ENCODE peak calls at places on chromosomes 5 and 9, in eight cellular contexts. L is stomach; O is mammary epithelial cell; J is body of pancreas; I is PC-9; F is dorsolateral prefrontal cortex; V is GM23338; P is CD4-positive, alpha-beta T cell. T is an unnamed sample.
A peak's percentile ranks its signal among the peaks of the same experiment; 100 is the strongest.

GRCh38 chr5:43041669-43042175 is 1.6 kb upstream of the ANXA2R start:
- DNase-seq in L (peak; percentile 58), O (peak; percentile 77), J (peak; percentile 59), I (peak; percentile 74), F (no peak), V (peak; percentile 57), P (peak; percentile 58), T (no peak)

GRCh38 chr5:74903165-74903787 is 37.1 kb upstream of the FAM169A start:
- DNase-seq in L (peak; percentile 71), O (peak; percentile 81), J (peak; percentile 64), I (peak; percentile 67), F (no peak), V (peak; percentile 93), P (no peak), T (no peak)

GRCh38 chr5:134554319-134555222 is 29.1 kb downstream of the JADE2 start:
- DNase-seq in L (peak; percentile 64), O (no peak), J (peak; percentile 40), I (peak; percentile 35), F (no peak), V (peak; percentile 33), P (peak; percentile 20), T (no peak)

GRCh38 chr9:106717686-106718085 is 145.3 kb upstream of the ZNF462 start:
- DNase-seq in L (no peak), O (peak; percentile 81), J (no peak), I (peak; percentile 14), F (no peak), V (peak; percentile 28), P (no peak), T (no peak)

GRCh38 chr5:72517961-72518690 is 10.9 kb upstream of the ZNF366 start:
- DNase-seq in L (peak; percentile 72), O (no peak), J (no peak), I (no peak), F (no peak), V (no peak), P (no peak), T (peak; percentile 48)

GRCh38 chr9:82313697-82314096 is 325.1 kb downstream of the SPATA31D1 start:
- DNase-seq in L (no peak), O (no peak), J (no peak), I (no peak), F (no peak), V (no peak), P (no peak), T (no peak)

GRCh38 chr9:71737455-71737854 is 30.9 kb downstream of the CEMIP2 start:
- DNase-seq in L (peak; percentile 67), O (peak; percentile 44), J (peak; percentile 59), I (no peak), F (no peak), V (no peak), P (no peak), T (no peak)

GRCh38 chr9:113505963-113506624 is 42.6 kb downstream of the RGS3 start:
- DNase-seq in L (no peak), O (no peak), J (no peak), I (no peak), F (no peak), V (peak; percentile 46), P (no peak), T (no peak)

DNA sequence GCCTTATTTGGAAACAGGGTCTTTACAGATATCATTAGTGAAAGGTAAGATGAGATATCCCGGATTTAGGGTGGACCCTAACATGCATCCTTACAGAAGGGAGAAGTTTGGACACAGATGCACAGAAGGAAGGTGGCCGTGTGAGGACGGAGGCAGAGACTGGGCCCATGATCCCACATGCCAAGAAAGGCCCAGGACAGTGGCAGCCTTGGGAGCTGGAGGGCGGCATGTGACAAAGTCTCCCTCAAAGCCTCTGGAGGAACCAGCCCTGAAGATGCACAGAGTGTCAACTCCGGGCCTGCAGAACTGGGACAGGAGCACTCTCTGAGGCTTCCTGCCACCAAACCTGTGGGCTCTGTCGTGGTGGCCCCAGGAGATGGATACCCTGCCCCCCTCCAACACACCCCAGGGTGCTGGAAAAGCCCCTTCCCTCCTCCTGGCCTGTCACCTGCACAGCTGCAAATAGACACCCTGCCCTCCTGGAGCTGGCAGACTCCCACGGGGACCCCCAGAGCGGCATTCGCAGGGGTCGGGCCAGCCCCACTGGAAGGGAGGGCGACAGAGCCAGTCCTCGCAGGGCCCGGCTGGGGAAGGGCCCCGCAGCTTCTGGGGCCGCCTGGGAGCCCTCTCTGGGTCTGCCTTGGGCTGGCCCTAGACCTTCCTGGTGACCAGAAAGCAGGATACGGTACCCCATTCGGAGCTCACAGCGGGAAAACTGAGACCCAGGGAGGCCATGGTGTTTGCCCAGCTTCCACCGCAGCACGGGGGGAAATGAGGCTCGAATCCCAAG is 7.9 kb downstream of the NACC2 start:
- DNase-seq in L (no peak), O (no peak), J (no peak), I (no peak), F (no peak), V (no peak), P (no peak), T (no peak)
- H3K27ac ChIP-seq in L (peak overlapping the region; percentile 39), O (no peak overlapping the region), J (no peak overlapping the region), I (no peak overlapping the region), F (peak overlapping the region; percentile 81), V (no peak overlapping the region), P (no peak overlapping the region), T (peak overlapping the region; percentile 73)

DNA sequence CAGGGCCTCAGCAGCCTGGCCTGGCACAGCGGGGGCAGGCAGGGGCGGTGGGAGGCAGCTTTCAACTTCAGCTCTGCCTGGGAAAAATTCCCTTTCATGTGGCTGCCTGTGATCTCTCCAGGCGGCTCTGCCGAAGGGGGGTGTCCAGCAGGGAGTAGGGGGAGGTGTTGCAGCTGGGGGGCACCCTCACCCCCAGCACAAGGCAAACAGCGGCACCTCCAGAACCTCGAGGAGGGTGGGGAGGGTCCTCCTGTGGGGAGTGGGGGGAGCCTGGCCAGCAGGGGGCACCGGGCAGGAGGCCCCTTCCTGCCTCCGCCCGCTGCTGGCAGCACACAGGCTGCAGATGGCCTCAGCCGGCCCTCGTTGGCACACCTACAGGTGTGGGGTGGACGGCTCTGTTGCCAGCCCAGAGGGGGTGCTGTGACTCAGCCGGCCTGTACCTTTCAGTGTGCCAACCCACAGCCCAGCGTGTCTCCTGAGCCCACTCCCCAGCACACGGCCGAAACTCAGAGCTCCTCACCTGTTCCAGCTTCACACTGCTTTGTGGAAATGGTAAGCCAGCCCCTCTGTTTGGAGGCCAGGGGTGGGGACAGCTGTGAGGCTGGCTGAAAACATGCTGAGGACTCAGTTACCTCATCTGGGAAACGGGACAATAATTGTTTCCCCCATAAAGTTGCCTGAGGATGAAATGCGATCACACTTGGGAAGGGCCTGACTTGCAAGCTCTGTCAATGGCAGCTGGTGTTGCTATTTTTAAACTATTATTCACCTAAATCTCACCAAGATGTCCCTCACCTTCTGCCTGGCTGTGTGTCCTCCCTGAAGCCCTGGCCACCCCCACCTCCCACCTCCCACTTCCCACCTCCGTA is 37.0 kb downstream of the CXXC5 start:
- DNase-seq in L (peak; percentile 75), O (no peak), J (peak; percentile 94), I (no peak), F (no peak), V (peak; percentile 43), P (no peak), T (no peak)
- TF ChIP-seq CTCF in L (no peak), O (no peak), J (peak; percentile 16), I (peak; percentile 29), F (peak; percentile 45), V (peak; percentile 42), P (no peak), T (peak; percentile 29)

DNA sequence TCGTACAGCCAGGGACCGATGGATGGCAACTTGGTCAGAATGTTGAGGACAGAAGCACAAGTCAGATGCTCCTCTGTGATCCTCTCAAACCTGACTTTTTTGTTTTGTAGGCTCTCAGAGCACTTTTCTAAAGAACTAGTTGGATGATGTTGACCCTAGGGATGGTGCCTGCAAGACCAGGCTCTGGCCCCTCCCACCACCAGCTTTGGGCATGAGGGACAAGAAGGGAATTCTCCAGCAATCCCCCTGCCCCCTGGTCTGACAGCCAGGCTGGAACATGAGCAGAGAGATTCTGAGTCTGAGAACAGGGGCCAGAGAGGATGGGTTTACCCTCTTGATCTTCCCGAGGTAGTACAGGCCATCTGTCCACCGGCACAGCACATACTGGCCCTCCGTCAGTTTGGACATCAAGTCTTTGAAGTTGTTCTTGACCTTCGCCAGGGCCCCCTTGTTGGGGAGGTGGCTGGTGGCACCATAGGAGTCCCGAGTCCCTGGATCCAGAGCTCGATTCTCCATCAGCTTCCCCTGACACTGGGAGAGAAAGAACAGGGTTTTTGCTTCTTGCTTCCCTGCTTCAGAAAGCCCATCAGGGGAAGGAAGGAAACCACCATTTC is 2.7 kb downstream of the PHF19 start:
- DNase-seq in L (no peak), O (no peak), J (no peak), I (no peak), F (no peak), V (no peak), P (no peak), T (no peak)
- H3K27ac ChIP-seq in L (no peak overlapping the region), O (no peak overlapping the region), J (no peak overlapping the region), I (peak overlapping the region; percentile 35), F (no peak overlapping the region), V (peak overlapping the region; percentile 93), P (peak overlapping the region; percentile 38), T (peak overlapping the region; percentile 100)

GRCh38 chr5:129096382-129096991 is 1.9 kb downstream of the ISOC1 start:
- DNase-seq in L (no peak), O (no peak), J (no peak), I (no peak), F (no peak), V (peak; percentile 56), P (no peak), T (no peak)

GRCh38 chr5:129097498-129098296 is 3.1 kb downstream of the ISOC1 start:
- DNase-seq in L (no peak), O (no peak), J (no peak), I (no peak), F (no peak), V (no peak), P (no peak), T (no peak)

GRCh38 chr5:129098488-129099183 is 4.1 kb downstream of the ISOC1 start:
- DNase-seq in L (no peak), O (no peak), J (no peak), I (no peak), F (no peak), V (no peak), P (no peak), T (no peak)

GRCh38 chr5:129094924-129095797 is 612 bp downstream of the ISOC1 start:
- DNase-seq in L (peak; percentile 68), O (peak; percentile 28), J (peak; percentile 68), I (peak; percentile 54), F (peak; percentile 51), V (peak; percentile 57), P (no peak), T (no peak)

GRCh38 chr5:129094087-129094923 is at the start of gene ISOC1:
- DNase-seq in L (peak; percentile 94), O (peak; percentile 88), J (peak; percentile 92), I (peak; percentile 91), F (peak; percentile 75), V (peak; percentile 92), P (peak; percentile 80), T (peak; percentile 44)
- TF ChIP-seq CTCF in L (no peak), O (no peak), J (no peak), I (no peak), F (no peak), V (no peak), P (no peak), T (no peak)

DNA sequence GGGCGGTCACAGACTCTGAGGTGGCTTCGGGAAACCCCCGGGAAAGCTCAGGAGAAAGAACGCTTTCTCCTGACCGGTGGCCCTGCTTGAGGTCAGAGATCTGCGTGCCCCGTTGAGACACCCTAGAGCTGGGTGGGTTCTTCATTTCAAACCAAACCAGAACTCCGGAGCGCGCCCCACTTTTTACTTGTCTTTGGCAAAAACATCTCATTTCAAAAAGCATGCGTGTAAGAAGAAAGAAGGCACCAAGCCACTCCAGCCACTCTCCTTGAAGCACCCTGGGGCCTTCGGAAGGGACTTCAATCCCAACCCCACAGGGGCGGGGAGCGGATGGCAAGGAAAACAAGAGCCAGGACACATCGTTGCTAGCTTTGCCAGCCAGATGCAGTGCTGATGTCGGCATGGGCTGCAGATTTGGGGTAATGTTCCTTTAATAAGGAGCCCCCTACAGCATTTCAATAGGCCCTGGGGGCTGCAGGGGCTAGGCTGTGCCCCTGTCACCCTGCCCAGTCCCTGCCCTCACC is 171.7 kb downstream of the ERCC6L2 start:
- DNase-seq in L (no peak), O (no peak), J (no peak), I (no peak), F (no peak), V (no peak), P (no peak), T (no peak)
- H3K27ac ChIP-seq in L (peak overlapping the region; percentile 95), O (no peak overlapping the region), J (peak overlapping the region; percentile 93), I (no peak overlapping the region), F (peak overlapping the region; percentile 58), V (no peak overlapping the region), P (no peak overlapping the region), T (no peak overlapping the region)